ENCODE peak calls at places on chromosomes 6 and 20, in eight cellular contexts. G, N, R, T, J, Z, X and U are unnamed samples.

GRCh38 chr6:49027644-49028043 is 435.4 kb downstream of the MMUT start:
- DNase-seq in R (no peak), J (no peak), X (no peak), T (no peak), G (no peak), N (no peak), Z (no peak), U (no peak)

GRCh38 chr20:31906001-31906400 is 35.6 kb downstream of the TTLL9 start:
- DNase-seq in X (no peak), N (no peak), R (no peak), G (no peak), J (no peak), T (no peak), Z (no peak), U (no peak)

GRCh38 chr6:1395496-1395895 is 6.1 kb downstream of the FOXF2 start:
- DNase-seq in X (no peak), J (no peak), T (no peak), R (no peak), Z (no peak), G (no peak), N (no peak), U (no peak)

GRCh38 chr6:113050010-113050893 is 703.1 kb downstream of the RFPL4B start:
- DNase-seq in X (no peak), N (peak), Z (no peak), T (no peak), G (no peak), J (no peak), R (no peak), U (no peak)

GRCh38 chr6:11858439-11858838 is 79.8 kb upstream of the ADTRP start:
- DNase-seq in T (no peak), J (no peak), N (no peak), G (no peak), R (no peak), Z (no peak), X (no peak), U (no peak)

GRCh38 chr20:39853050-39853449 is 836.0 kb downstream of the MAFB start:
- DNase-seq in T (no peak), X (no peak), G (no peak), R (no peak), J (no peak), N (no peak), Z (no peak), U (no peak)

GRCh38 chr20:62926229-62927127 is at the start of gene DIDO1:
- DNase-seq in T (peak), Z (peak), J (peak), N (peak), G (peak), R (peak), X (peak), U (peak)

GRCh38 chr6:13648850-13649249 is 33.7 kb downstream of the NOL7 start:
- DNase-seq in Z (no peak), J (no peak), R (no peak), G (no peak), N (no peak), X (no peak), T (no peak), U (no peak)